ENCODE peak calls at places on chromosomes 12 and 14, in four cellular contexts. I, M, Q and N are unnamed samples.

GRCh38 chr12:7431993-7432685 is 11.8 kb downstream of the CD163L1 start:
- DNase-seq in I (no peak), M (no peak), Q (no peak), N (no peak)

GRCh38 chr12:32548691-32549412 is 130.2 kb upstream of the DNM1L start:
- DNase-seq in I (no peak), Q (no peak), M (no peak), N (no peak)

GRCh38 chr12:76546889-76547288 is 12.7 kb downstream of the OSBPL8 start:
- DNase-seq in M (no peak), Q (no peak), I (no peak), N (no peak)

GRCh38 chr12:104010800-104011199 is 39.2 kb downstream of the GLT8D2 start:
- DNase-seq in I (no peak), Q (no peak), M (no peak), N (no peak)

GRCh38 chr12:120970310-120970709 is 8.0 kb upstream of the HNF1A start:
- DNase-seq in M (no peak), I (no peak), Q (no peak), N (no peak)

GRCh38 chr12:40325349-40325960 is 100.7 kb downstream of the LRRK2 start:
- DNase-seq in I (no peak), Q (peak), M (no peak), N (no peak)

GRCh38 chr14:24673534-24674203 is 39.7 kb upstream of the GZMB start:
- DNase-seq in Q (peak), M (no peak), I (no peak), N (no peak)

GRCh38 chr14:22544881-22545420 is 44.1 kb downstream of the DAD1 start:
- DNase-seq in M (no peak), I (no peak), Q (no peak), N (no peak)

GRCh38 chr14:94827711-94828505 is 58.0 kb upstream of the GSC start:
- DNase-seq in I (peak), M (peak), Q (no peak), N (no peak)

GRCh38 chr14:94821705-94822104 is 51.8 kb upstream of the GSC start:
- DNase-seq in I (no peak), Q (no peak), M (no peak), N (no peak)

GRCh38 chr14:94826774-94827173 is 56.9 kb upstream of the GSC start:
- DNase-seq in I (no peak), Q (no peak), M (no peak), N (no peak)

GRCh38 chr14:94819531-94819930 is 49.6 kb upstream of the GSC start:
- DNase-seq in Q (no peak), M (no peak), I (no peak), N (no peak)

GRCh38 chr14:94823556-94824341 is 53.8 kb upstream of the GSC start:
- DNase-seq in I (no peak), M (no peak), Q (no peak), N (no peak)
- TF ChIP-seq CTCF in I (no peak), M (no peak), Q (no peak), N (no peak)

GRCh38 chr12:102421801-102422583 is 58.4 kb downstream of the IGF1 start:
- DNase-seq in M (no peak), I (no peak), Q (peak), N (no peak)

GRCh38 chr12:102415515-102415914 is 64.8 kb downstream of the IGF1 start:
- DNase-seq in Q (no peak), M (no peak), I (no peak), N (no peak)

GRCh38 chr12:102419094-102419764 is 61.1 kb downstream of the IGF1 start:
- DNase-seq in I (no peak), M (no peak), Q (no peak), N (no peak)

GRCh38 chr12:102413396-102413795 is 67.0 kb downstream of the IGF1 start:
- DNase-seq in I (no peak), M (no peak), Q (no peak), N (no peak)

DNA sequence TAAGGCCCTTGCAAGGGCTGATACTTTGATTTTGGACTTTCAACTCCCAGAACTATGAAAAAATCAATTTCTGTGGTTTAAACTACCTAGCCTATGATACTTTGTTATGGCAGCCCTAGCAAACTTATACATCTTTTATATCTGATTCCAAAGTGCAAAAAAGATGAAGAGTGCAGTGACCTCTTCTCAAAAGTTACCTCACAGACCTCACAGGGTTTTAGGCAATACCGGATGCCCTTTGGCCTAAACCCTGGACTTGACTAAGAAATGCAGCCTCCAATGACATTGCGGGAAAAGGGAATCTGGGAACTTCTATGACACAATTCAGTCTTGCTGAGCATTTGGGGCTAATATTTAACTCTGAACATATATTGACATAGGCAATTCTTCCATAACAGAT is 63.3 kb downstream of the IGF1 start:
- DNase-seq in I (no peak), M (no peak), Q (no peak), N (no peak)
- TF ChIP-seq CTCF in I (no peak), M (no peak), Q (no peak), N (no peak)

DNA sequence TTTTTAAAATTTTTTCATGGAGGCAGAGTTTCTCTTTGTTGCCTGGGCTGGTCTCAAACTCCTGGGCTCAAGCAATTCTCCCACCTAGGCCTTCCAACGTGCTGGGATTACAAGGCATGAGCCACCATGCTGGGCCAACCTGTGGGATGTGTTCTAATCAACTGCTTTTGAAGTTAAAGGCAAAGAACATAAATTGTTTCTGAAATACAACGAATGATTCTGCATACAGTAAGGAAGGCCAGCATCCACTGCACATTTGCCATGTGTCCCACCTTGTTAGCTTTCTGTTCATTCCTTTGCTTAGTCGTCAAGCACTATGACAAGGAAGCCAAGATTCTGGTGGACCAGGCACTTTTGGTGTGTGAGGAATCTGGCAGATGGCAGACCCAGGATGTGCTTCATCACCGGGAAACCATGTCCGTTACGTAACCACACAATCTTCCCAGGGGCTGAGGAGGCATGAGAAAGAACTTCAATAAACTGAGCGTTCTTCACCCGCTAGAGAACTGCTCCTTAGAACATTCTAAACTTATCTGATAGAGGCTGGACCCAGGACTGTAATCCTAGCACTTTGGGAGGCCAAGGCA is 24.5 kb downstream of the MOK start:
- DNase-seq in M (no peak), I (no peak), Q (no peak), N (no peak)
- TF ChIP-seq CTCF in M (no peak), I (no peak), Q (no peak), N (no peak)

GRCh38 chr14:91315844-91316267 is 71.4 kb upstream of the GPR68 start:
- DNase-seq in I (no peak), Q (peak), M (no peak), N (no peak)
- TF ChIP-seq CTCF in I (no peak), Q (peak), M (no peak), N (no peak)

DNA sequence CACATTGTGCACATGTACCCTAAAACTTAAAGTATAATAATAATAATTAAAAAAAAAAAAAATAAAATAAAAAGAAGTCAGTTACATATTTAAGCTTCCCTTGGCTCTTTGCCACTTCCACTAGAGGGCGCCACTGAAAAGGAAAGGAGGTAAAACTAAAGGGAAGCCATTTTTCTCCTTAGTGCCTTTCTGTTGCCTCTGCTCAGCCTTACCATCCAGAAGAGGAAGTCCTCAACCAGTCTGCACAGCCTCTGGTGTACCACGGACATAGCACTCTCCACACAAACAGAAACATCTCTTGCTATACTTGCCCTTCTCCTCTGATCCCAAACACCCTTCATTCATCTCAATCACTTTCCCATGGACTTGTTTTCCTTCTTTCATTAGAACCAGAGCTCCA is 169.0 kb upstream of the EEA1 start:
- DNase-seq in I (peak), M (peak), Q (peak), N (no peak)
- TF ChIP-seq CTCF in I (no peak), M (no peak), Q (peak), N (peak)

DNA sequence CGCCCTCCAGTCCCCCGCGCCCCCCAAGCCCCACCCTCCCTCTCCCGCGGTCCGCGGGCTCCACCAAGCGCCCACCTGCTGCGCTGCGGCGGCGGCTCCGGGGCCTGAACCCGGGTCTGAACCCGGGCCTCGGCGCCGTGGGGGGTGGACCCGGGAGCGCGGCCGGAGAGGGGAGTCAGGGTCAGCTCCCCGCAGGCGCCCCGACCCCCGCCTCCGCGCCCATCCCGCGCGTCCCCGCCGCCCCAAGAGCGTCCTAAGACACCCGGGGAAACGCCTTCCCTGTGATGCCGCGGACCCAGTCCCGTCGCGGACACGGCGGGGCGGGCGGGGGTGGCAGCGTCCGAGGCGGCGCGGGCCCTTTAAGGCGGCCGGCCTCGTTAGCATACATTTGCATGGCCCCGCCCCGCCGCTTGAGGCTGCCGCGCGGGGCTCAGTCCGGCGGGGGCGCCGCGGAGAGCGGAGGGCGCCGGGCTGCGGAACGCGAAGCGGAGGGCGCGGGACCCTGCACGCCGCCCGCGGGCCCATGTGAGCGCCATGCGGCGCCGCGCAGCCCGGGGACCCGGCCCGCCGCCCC is at the start of gene MMP17:
- DNase-seq in I (no peak), Q (peak), M (peak), N (peak)
- TF ChIP-seq CTCF in I (no peak), Q (peak), M (no peak), N (no peak)

GRCh38 chr14:105198588-105198987 is 17.5 kb upstream of the NUDT14 start:
- DNase-seq in M (no peak), I (no peak), Q (no peak), N (no peak)
- TF ChIP-seq CTCF in M (no peak), I (no peak), Q (no peak), N (peak)

DNA sequence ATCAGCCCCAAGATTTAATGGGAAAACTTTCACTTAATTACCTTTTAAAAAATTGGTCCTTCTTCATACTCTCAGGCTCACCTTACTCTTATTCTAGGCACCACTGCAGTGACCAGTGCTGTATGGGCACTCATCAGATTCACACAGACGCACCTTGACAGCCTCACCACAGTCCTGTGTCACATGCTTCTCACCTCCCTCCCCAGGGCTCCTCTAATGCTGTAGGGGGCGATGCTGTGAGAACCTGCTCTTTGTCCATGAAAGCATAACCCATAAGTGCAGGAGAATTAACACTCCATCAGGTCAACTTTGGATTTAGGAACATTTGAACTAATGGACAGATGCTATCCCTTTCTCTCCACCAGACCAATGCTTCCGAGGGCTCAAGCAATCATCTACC is 13.9 kb upstream of the PPP4R3A start:
- DNase-seq in I (no peak), M (no peak), Q (no peak), N (no peak)
- TF ChIP-seq CTCF in I (no peak), M (no peak), Q (no peak), N (no peak)

GRCh38 chr12:126780343-126780742 is 1486.6 kb upstream of the TMEM132C start:
- DNase-seq in Q (no peak), M (no peak), I (no peak), N (no peak)

GRCh38 chr12:126782083-126782482 is 1484.9 kb upstream of the TMEM132C start:
- DNase-seq in Q (no peak), I (no peak), M (no peak), N (no peak)

GRCh38 chr12:126789963-126790362 is 1477.0 kb upstream of the TMEM132C start:
- DNase-seq in I (no peak), Q (no peak), M (no peak), N (no peak)

GRCh38 chr12:126781593-126781992 is 1485.4 kb upstream of the TMEM132C start:
- DNase-seq in Q (no peak), I (no peak), M (no peak), N (no peak)

DNA sequence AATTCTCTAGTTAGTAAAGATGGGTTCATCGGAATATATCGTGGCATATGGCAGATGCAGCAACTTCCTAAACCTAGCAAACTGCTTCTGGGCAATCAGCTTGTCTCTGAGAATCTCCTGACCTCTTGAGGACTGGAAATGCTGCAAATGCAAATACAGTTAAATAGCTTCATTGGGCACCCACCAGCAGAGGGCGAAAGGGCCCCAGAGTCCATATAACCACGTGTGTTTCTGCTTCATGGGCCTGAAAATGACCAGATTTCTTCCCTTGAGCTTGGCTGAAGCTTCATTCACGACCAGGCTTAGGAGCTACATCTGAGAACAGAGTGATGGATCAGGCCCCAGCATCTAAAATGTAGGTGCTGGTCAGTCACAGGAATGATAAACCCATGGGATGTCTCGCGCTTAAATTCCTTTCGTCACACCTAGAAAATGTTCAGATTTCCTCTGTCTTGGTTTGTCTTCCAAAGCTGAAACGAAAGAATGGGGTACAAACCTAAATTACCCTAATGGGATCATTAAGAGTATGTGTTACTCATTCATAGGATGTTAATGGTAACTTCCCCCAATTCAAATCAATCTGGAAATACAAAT is 1482.5 kb upstream of the TMEM132C start:
- DNase-seq in I (no peak), Q (peak), M (no peak), N (no peak)
- TF ChIP-seq CTCF in I (no peak), Q (peak), M (no peak), N (peak)